ENCODE peak calls at places on chromosome 5, in nine cellular contexts. J is activated effector memory CD4-positive, alpha-beta T cell treated with anti-CD3 and anti-CD28 coated beads, Interleukin-2, amount 50 U/mL, for 16 hours; B is activated T-cell treated with anti-CD3 and anti-CD28 coated beads for 48 hours; G is stimulated activated CD4-positive, alpha-beta T cell treated with anti-CD3 and anti-CD28 coated beads, Interleukin-2, amount 100 ng/mL, for 48 hours; C is ELR; R is NCI-H2029; D is caudate nucleus; A is HEK293T; H is mucosa of gallbladder. T is an unnamed sample.

GRCh38 chr5:113663879-113664278 is 150.4 kb downstream of the YTHDC2 start:
- DNase-seq in J (peak; percentile 67), B (peak; percentile 15), G (peak; percentile 28), C (peak; percentile 55), R (no peak), D (no peak), A (peak; percentile 45), H (peak; percentile 32), T (no peak)

GRCh38 chr5:129664336-129664937 is 83.5 kb upstream of the MINAR2 start:
- DNase-seq in J (peak; percentile 66), B (peak; percentile 11), G (peak; percentile 35), C (peak; percentile 75), R (peak; percentile 24), D (peak; percentile 1), A (peak; percentile 31), H (peak; percentile 45), T (no peak)

GRCh38 chr5:79641414-79641813 is 29.2 kb downstream of the TENT2 start:
- DNase-seq in J (no peak), B (no peak), G (no peak), C (no peak), R (no peak), D (no peak), A (no peak), H (no peak), T (no peak)

GRCh38 chr5:160385496-160385895 is 14.4 kb downstream of the FAM200C start:
- DNase-seq in J (no peak), B (no peak), G (no peak), C (no peak), R (no peak), D (no peak), A (no peak), H (no peak), T (no peak)

GRCh38 chr5:156359452-156359851 is 32.5 kb downstream of the SGCD start:
- DNase-seq in J (no peak), B (no peak), G (no peak), C (no peak), R (no peak), D (no peak), A (no peak), H (no peak), T (no peak)

GRCh38 chr5:56686337-56687198 is 128.8 kb upstream of the MAP3K1 start:
- DNase-seq in J (no peak), B (no peak), G (no peak), C (no peak), R (no peak), D (no peak), A (no peak), H (no peak), T (no peak)

GRCh38 chr5:97071101-97071500 is 71.3 kb downstream of the LIX1 start:
- DNase-seq in J (no peak), B (no peak), G (no peak), C (peak; percentile 52), R (no peak), D (no peak), A (no peak), H (no peak), T (no peak)

GRCh38 chr5:68848086-68848485 is 245.7 kb upstream of the SLC30A5 start:
- DNase-seq in J (no peak), B (no peak), G (no peak), C (peak; percentile 62), R (no peak), D (no peak), A (no peak), H (no peak), T (no peak)

GRCh38 chr5:38078161-38078560 is 180.2 kb upstream of the EGFLAM start:
- DNase-seq in J (no peak), B (no peak), G (no peak), C (peak; percentile 45), R (no peak), D (no peak), A (no peak), H (no peak), T (no peak)

GRCh38 chr5:75050415-75050814 is 1.9 kb downstream of the GCNT4 start:
- DNase-seq in J (no peak), B (peak; percentile 13), G (no peak), C (peak; percentile 61), R (no peak), D (no peak), A (peak; percentile 58), H (no peak), T (no peak)

T was measured in NCI-H774.